ENCODE peak calls at places on chromosomes 5 and 9, in six cellular contexts. One of them, this sample, is unnamed. For H3K27me3, the result is how much of the 10 kb centered on the place peaks cover.

GRCh38 chr9:93091453-93092081 is 4.5 kb upstream of the CARD19 start:
- DNase-seq in lower lobe of right lung: peak
- DNase-seq in lung: no peak
- DNase-seq in left lung: peak
- DNase-seq in brain microvascular endothelial cell: peak
- DNase-seq in body of pancreas: peak
- DNase-seq in this sample: peak

GRCh38 chr5:43191740-43192557 is at the start of gene NIM1K:
- DNase-seq in lower lobe of right lung: peak
- DNase-seq in lung: peak
- DNase-seq in left lung: peak
- DNase-seq in brain microvascular endothelial cell: no peak
- DNase-seq in body of pancreas: peak
- DNase-seq in this sample: no peak

GRCh38 chr9:109922617-109923260 is 142.7 kb downstream of the PALM2AKAP2 start:
- DNase-seq in lower lobe of right lung: no peak
- DNase-seq in lung: no peak
- DNase-seq in left lung: no peak
- DNase-seq in brain microvascular endothelial cell: no peak
- DNase-seq in body of pancreas: no peak
- DNase-seq in this sample: no peak

GRCh38 chr5:68932830-68933434 is 160.9 kb upstream of the SLC30A5 start:
- DNase-seq in lower lobe of right lung: no peak
- DNase-seq in lung: no peak
- DNase-seq in left lung: no peak
- DNase-seq in brain microvascular endothelial cell: no peak
- DNase-seq in body of pancreas: no peak
- DNase-seq in this sample: no peak

GRCh38 chr5:134227259-134227658 is 1.4 kb upstream of the PPP2CA start:
- DNase-seq in lower lobe of right lung: no peak
- DNase-seq in lung: no peak
- DNase-seq in left lung: no peak
- DNase-seq in brain microvascular endothelial cell: no peak
- DNase-seq in body of pancreas: no peak
- DNase-seq in this sample: peak

GRCh38 chr5:143624465-143624864 is 187.5 kb upstream of the HMHB1 start:
- DNase-seq in lower lobe of right lung: no peak
- DNase-seq in lung: no peak
- DNase-seq in left lung: no peak
- DNase-seq in brain microvascular endothelial cell: no peak
- DNase-seq in body of pancreas: no peak
- DNase-seq in this sample: no peak

GRCh38 chr5:55626805-55627204 is 85.3 kb downstream of the SLC38A9 start:
- DNase-seq in lower lobe of right lung: no peak
- DNase-seq in lung: no peak
- DNase-seq in left lung: no peak
- DNase-seq in brain microvascular endothelial cell: no peak
- DNase-seq in body of pancreas: no peak
- DNase-seq in this sample: no peak

GRCh38 chr5:86646671-86647070 is 28.9 kb downstream of the COX7C start:
- DNase-seq in lower lobe of right lung: no peak
- DNase-seq in lung: no peak
- DNase-seq in left lung: no peak
- DNase-seq in brain microvascular endothelial cell: no peak
- DNase-seq in body of pancreas: no peak
- DNase-seq in this sample: no peak

GRCh38 chr9:112659906-112660305 is 58.0 kb downstream of the INIP start:
- DNase-seq in lower lobe of right lung: no peak
- DNase-seq in lung: no peak
- DNase-seq in left lung: no peak
- DNase-seq in brain microvascular endothelial cell: no peak
- DNase-seq in body of pancreas: no peak
- DNase-seq in this sample: no peak

GRCh38 chr9:112663681-112664080 is 54.2 kb downstream of the INIP start:
- DNase-seq in lower lobe of right lung: no peak
- DNase-seq in lung: no peak
- DNase-seq in left lung: no peak
- DNase-seq in brain microvascular endothelial cell: no peak
- DNase-seq in body of pancreas: no peak
- DNase-seq in this sample: no peak

GRCh38 chr9:112669326-112669725 is 48.6 kb downstream of the INIP start:
- DNase-seq in lower lobe of right lung: no peak
- DNase-seq in lung: no peak
- DNase-seq in left lung: no peak
- DNase-seq in brain microvascular endothelial cell: no peak
- DNase-seq in body of pancreas: no peak
- DNase-seq in this sample: no peak

GRCh38 chr9:112664541-112664940 is 53.4 kb downstream of the INIP start:
- DNase-seq in lower lobe of right lung: no peak
- DNase-seq in lung: no peak
- DNase-seq in left lung: no peak
- DNase-seq in brain microvascular endothelial cell: peak
- DNase-seq in body of pancreas: no peak
- DNase-seq in this sample: no peak

GRCh38 chr9:112665347-112665746 is 52.6 kb downstream of the INIP start:
- DNase-seq in lower lobe of right lung: no peak
- DNase-seq in lung: no peak
- DNase-seq in left lung: no peak
- DNase-seq in brain microvascular endothelial cell: no peak
- DNase-seq in body of pancreas: no peak
- DNase-seq in this sample: peak
- TF ChIP-seq CTCF in lower lobe of right lung: no peak
- TF ChIP-seq CTCF in lung: no peak
- TF ChIP-seq CTCF in left lung: no peak
- TF ChIP-seq CTCF in brain microvascular endothelial cell: peak
- TF ChIP-seq CTCF in body of pancreas: peak
- TF ChIP-seq CTCF in this sample: peak

DNA sequence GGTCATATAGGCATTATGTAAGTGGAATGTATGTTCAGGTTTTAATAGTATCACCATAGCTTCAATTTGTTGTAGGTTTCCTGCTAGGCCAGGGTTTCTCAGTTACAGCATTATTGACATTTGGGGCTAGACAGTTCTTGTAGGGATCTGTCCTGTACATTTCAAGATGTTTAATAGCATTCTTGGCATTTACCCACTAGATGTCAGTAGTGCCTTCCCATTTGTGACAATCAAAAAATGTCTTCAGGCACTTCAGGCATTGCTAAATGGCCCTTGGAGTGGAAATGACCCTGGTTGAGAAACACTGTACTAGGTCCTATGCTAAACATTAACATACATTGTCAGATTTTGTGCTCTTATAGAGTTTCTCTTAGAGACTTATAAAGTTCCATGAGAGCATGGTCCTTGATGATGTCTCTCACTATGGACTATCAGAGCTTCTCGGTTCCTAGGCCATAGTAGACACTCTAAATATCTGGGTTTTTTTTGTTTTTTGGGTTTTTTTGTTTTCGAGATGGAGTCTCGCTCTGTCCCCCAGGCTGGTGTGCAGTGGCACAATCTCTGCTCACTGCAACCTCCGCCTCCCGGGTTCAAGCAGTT is 1.4 kb downstream of the KIF20A start:
- DNase-seq in lower lobe of right lung: no peak
- DNase-seq in lung: no peak
- DNase-seq in left lung: no peak
- DNase-seq in brain microvascular endothelial cell: peak
- DNase-seq in body of pancreas: no peak
- DNase-seq in this sample: peak
- H3K4me3 ChIP-seq in lower lobe of right lung: no peak
- H3K4me3 ChIP-seq in lung: no peak
- H3K4me3 ChIP-seq in left lung: no peak
- H3K4me3 ChIP-seq in brain microvascular endothelial cell: peak
- H3K4me3 ChIP-seq in body of pancreas: no peak
- H3K4me3 ChIP-seq in this sample: no peak

DNA sequence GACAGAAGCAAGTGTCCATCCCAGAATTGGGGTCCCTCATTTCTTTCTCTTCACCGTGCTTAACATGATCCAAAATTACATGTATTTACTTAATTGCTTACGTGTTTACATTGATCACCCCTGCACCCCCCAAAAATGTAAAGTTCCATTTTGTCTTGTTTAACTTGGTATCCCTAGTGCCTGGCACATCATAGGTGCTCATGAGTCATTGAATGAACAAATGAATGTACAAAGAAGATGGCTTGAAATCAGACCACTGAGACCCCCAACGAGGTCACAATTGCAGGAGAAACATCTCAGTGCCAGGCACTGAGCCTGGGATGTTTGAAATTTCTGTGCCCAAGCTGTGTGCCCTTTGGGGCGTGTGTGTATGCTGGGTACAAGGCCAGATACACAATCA is 45.2 kb upstream of the NDFIP1 start:
- DNase-seq in lower lobe of right lung: no peak
- DNase-seq in lung: no peak
- DNase-seq in left lung: no peak
- DNase-seq in brain microvascular endothelial cell: no peak
- DNase-seq in body of pancreas: no peak
- DNase-seq in this sample: no peak
- H3K27me3 ChIP-seq in lower lobe of right lung: under half
- H3K27me3 ChIP-seq in lung: under half
- H3K27me3 ChIP-seq in left lung: under half
- H3K27me3 ChIP-seq in brain microvascular endothelial cell: under half
- H3K27me3 ChIP-seq in body of pancreas: under half
- H3K27me3 ChIP-seq in this sample: under half

DNA sequence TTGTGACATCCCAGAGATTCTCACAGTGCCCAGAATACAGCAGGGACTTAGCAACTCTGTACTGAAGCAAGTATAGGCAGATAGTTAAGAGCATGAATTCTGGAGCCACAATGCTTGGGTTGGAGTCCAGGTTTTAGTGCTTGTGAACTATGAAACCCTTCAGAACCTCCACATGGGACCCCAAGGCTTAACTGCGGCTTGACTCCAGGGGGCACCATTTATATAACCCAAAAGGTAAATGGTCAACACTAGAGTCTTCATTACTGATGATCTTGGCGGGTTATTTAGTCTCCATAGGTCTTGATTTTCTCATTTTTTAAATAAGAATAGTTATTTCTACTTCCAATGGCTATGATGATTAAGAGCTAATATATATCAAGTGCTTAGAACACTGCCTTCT is 390.3 kb downstream of the TAF11L14 start:
- DNase-seq in lower lobe of right lung: no peak
- DNase-seq in lung: no peak
- DNase-seq in left lung: no peak
- DNase-seq in brain microvascular endothelial cell: no peak
- DNase-seq in body of pancreas: no peak
- DNase-seq in this sample: no peak
- TF ChIP-seq CTCF in lower lobe of right lung: no peak
- TF ChIP-seq CTCF in lung: no peak
- TF ChIP-seq CTCF in left lung: no peak
- TF ChIP-seq CTCF in brain microvascular endothelial cell: no peak
- TF ChIP-seq CTCF in body of pancreas: no peak
- TF ChIP-seq CTCF in this sample: no peak

DNA sequence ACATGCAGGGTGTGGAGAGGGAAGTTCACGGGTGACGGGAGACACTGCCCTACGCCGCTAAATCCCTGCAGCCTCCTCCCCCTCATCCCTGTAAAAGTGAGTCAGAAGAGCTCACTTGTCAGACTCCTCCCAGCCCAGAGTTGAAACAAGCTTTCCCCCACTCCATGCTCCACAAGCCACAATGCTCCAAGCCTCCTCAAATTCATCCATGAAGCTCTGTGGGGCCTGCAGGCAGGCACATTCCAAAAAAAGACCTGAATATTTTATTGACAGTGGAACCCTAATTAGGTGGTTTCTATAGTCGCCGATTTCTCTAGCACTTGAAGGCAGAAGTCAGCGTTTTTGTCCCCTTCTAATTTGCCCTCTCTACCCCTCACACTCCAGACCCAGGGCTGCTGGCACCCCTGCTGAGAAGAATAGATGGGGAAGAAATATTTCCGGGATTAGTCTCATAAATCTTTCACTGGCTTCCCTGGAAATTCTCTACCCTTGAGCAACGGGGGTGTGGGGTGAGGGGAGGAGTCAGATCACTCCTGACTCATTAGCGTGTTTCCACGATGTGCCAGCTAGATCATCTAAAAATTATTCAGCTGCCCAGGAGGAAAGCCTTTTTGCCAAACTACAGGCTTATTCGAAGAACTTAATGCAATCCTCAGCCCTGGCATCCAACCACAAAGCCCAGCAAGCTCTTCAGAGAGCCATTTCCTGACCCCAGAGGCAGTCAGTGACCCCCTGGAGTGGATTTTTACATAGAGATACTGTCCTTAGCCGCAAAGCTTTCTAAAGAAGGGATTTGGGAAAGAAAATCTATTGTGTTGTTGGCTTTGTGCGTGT is 97.1 kb downstream of the ENC1 start:
- DNase-seq in lower lobe of right lung: no peak
- DNase-seq in lung: no peak
- DNase-seq in left lung: peak
- DNase-seq in brain microvascular endothelial cell: peak
- DNase-seq in body of pancreas: peak
- DNase-seq in this sample: peak
- H3K4me3 ChIP-seq in lower lobe of right lung: no peak
- H3K4me3 ChIP-seq in lung: no peak
- H3K4me3 ChIP-seq in left lung: no peak
- H3K4me3 ChIP-seq in brain microvascular endothelial cell: peak
- H3K4me3 ChIP-seq in body of pancreas: no peak
- H3K4me3 ChIP-seq in this sample: no peak

DNA sequence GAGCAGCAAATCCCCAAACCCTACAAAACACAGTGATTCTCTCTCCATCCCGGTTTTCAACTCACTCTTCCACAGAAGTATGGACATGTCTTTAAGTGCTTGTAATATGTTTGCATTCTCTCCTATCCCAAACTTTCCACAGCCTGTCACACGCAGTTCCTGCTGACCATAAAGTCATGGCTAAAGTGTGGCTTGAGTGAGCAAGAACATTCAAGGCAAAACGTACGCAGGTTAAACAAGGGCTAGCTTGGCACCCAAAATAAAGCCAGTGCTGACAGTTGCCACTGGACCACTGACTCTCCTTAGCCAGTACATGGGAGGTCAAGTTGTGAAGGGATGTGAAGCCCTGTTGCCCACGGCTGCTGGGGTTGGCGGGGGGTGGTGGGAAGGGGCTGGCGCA is 211.1 kb upstream of the IRX1 start:
- DNase-seq in lower lobe of right lung: no peak
- DNase-seq in lung: no peak
- DNase-seq in left lung: no peak
- DNase-seq in brain microvascular endothelial cell: no peak
- DNase-seq in body of pancreas: no peak
- DNase-seq in this sample: no peak
- H3K27me3 ChIP-seq in lower lobe of right lung: under half
- H3K27me3 ChIP-seq in lung: under half
- H3K27me3 ChIP-seq in left lung: under half
- H3K27me3 ChIP-seq in brain microvascular endothelial cell: under half
- H3K27me3 ChIP-seq in body of pancreas: under half
- H3K27me3 ChIP-seq in this sample: under half

GRCh38 chr5:35644543-35644942 is 26.9 kb downstream of the SPEF2 start:
- DNase-seq in lower lobe of right lung: no peak
- DNase-seq in lung: no peak
- DNase-seq in left lung: no peak
- DNase-seq in brain microvascular endothelial cell: no peak
- DNase-seq in body of pancreas: no peak
- DNase-seq in this sample: peak
- TF ChIP-seq CTCF in lower lobe of right lung: no peak
- TF ChIP-seq CTCF in lung: no peak
- TF ChIP-seq CTCF in left lung: no peak
- TF ChIP-seq CTCF in brain microvascular endothelial cell: peak
- TF ChIP-seq CTCF in body of pancreas: no peak
- TF ChIP-seq CTCF in this sample: no peak

This sample was measured in bronchial epithelial cell.